ENCODE peak calls at places on chromosomes 16 and 17, in seven cellular contexts. W, F, C, R, U, E and V are unnamed samples.

GRCh38 chr17:20930065-20930760 is 112.6 kb downstream of the USP22 start:
- DNase-seq in F (no peak), E (no peak), C (peak; percentile 24), R (no peak), W (no peak), U (no peak), V (no peak)

GRCh38 chr17:80443498-80443897 is 28.5 kb downstream of the ENDOV start:
- DNase-seq in U (no peak), R (no peak), E (no peak), F (no peak), C (no peak), W (no peak), V (no peak)

GRCh38 chr16:77437859-77438258 is 3.0 kb upstream of the ADAMTS18 start:
- DNase-seq in R (no peak), W (no peak), U (no peak), E (no peak), C (no peak), F (no peak), V (no peak)

GRCh38 chr17:17388657-17389496 is 85.7 kb downstream of the NT5M start:
- DNase-seq in R (no peak), E (no peak), W (no peak), F (no peak), U (no peak), C (no peak), V (no peak)

GRCh38 chr16:83923581-83924365 is 24.9 kb downstream of the MLYCD start:
- DNase-seq in W (no peak), U (no peak), E (no peak), R (no peak), F (no peak), C (no peak), V (no peak)

GRCh38 chr16:47905771-47906170 is 250.0 kb downstream of the ABCC12 start:
- DNase-seq in U (no peak), W (no peak), F (no peak), R (no peak), E (no peak), C (peak; percentile 63), V (no peak)

GRCh38 chr17:68199837-68200688 is 47.8 kb upstream of the AMZ2 start:
- DNase-seq in W (no peak), E (no peak), R (no peak), F (no peak), U (no peak), C (no peak), V (no peak)

GRCh38 chr16:8928467-8928957 is 35.2 kb downstream of the USP7 start:
- DNase-seq in E (no peak), R (no peak), F (no peak), U (peak; percentile 36), W (no peak), C (peak; percentile 60), V (no peak)

GRCh38 chr17:79986441-79987186 is 49.1 kb downstream of the TBC1D16 start:
- DNase-seq in R (no peak), W (no peak), U (peak; percentile 93), F (no peak), C (peak; percentile 67), E (no peak), V (no peak)

GRCh38 chr16:69119536-69119935 is 12.9 kb downstream of the CHTF8 start:
- DNase-seq in R (no peak), E (no peak), C (no peak), F (no peak), W (no peak), U (no peak), V (no peak)

GRCh38 chr17:48012151-48012520 is 25.5 kb downstream of the COPZ2 start:
- DNase-seq in W (no peak), C (no peak), U (no peak), F (no peak), R (peak; percentile 59), E (no peak), V (no peak)

GRCh38 chr17:37830151-37830993 is 85.5 kb upstream of the HNF1B start:
- DNase-seq in E (no peak), F (no peak), R (no peak), U (no peak), W (no peak), C (no peak), V (no peak)

GRCh38 chr17:18116078-18116477 is 7.5 kb downstream of the MYO15A start:
- DNase-seq in U (no peak), W (no peak), F (no peak), E (no peak), C (no peak), R (no peak), V (no peak)

GRCh38 chr16:56268799-56269198 is 77.5 kb downstream of the GNAO1 start:
- DNase-seq in W (no peak), R (no peak), U (no peak), F (no peak), E (no peak), C (no peak), V (no peak)

GRCh38 chr17:41689497-41690299 is 1.0 kb downstream of the EIF1 start:
- DNase-seq in C (peak; percentile 69), E (peak; percentile 33), U (no peak), F (no peak), W (no peak), R (peak; percentile 34), V (no peak)

GRCh38 chr17:43791589-43791988 is 11.4 kb downstream of the CFAP97D1 start:
- DNase-seq in C (peak; percentile 49), F (no peak), R (no peak), W (peak; percentile 82), U (no peak), E (no peak), V (no peak)

GRCh38 chr17:29292992-29293889 is 707 bp downstream of the NUFIP2 start:
- DNase-seq in U (peak; percentile 47), R (peak; percentile 67), F (peak; percentile 23), E (peak; percentile 37), W (no peak), C (peak; percentile 34), V (no peak)

GRCh38 chr17:64598672-64599071 is 63.4 kb downstream of the SMURF2 start:
- DNase-seq in U (no peak), F (no peak), R (no peak), E (no peak), C (no peak), W (no peak), V (no peak)
- H3K4me1 ChIP-seq in U (no peaks in the 10 kb centered on the region), F (no peaks in the 10 kb centered on the region), R (no peaks in the 10 kb centered on the region), E (no peaks in the 10 kb centered on the region), C (peaks cover 4% of the 10 kb centered on the region), W (peaks cover 13% of the 10 kb centered on the region), V (no peaks in the 10 kb centered on the region)

GRCh38 chr17:82752371-82753200 is 721 bp downstream of the TBCD start:
- DNase-seq in R (peak; percentile 39), W (no peak), U (no peak), F (no peak), E (no peak), C (no peak), V (no peak)

GRCh38 chr17:82751171-82751570 is 694 bp upstream of the TBCD start:
- DNase-seq in W (no peak), U (no peak), C (no peak), F (no peak), R (peak; percentile 22), E (no peak), V (no peak)

GRCh38 chr17:82748756-82749155 is 3.1 kb upstream of the TBCD start:
- DNase-seq in R (no peak), E (no peak), C (no peak), U (no peak), F (no peak), W (no peak), V (no peak)

GRCh38 chr17:82751571-82752370 is at the start of gene TBCD:
- DNase-seq in W (peak; percentile 82), E (peak; percentile 88), U (peak; percentile 94), F (peak; percentile 74), R (peak; percentile 89), C (peak; percentile 89), V (no peak)

DNA sequence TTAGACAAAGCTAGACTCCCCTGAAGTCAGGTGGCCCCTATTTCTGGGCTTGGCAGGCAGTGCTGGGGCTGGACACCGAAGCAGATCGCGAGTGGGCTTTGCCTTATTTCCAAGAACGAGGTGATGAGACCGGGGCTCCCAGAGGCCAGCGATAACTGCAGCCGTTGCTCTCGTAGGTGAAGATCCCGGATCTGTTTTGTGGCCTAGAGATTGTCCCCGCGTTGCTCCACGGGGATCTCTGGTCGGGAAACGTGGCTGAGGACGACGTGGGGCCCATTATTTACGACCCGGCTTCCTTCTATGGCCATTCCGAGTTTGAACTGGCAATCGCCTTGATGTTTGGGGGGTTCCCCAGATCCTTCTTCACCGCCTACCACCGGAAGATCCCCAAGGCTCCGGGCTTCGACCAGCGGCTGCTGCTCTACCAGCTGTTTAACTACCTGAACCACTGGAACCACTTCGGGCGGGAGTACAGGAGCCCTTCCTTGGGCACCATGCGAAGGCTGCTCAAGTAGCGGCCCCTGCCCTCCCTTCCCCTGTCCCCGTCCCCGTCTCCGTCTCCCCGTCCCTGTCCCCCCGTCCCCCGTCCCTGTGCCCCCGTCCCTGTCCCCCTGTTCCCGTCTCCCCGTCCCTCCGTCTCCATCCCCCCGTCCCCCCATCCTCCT is 1.5 kb upstream of the TBCD start:
- DNase-seq in E (no peak), F (no peak), C (no peak), U (no peak), R (no peak), W (no peak), V (no peak)
- H3K9me3 ChIP-seq in E (no peaks in the 10 kb centered on the region), F (peaks cover 30% of the 10 kb centered on the region), C (no peaks in the 10 kb centered on the region), U (no peaks in the 10 kb centered on the region), R (no peaks in the 10 kb centered on the region), W (no peaks in the 10 kb centered on the region), V (no peaks in the 10 kb centered on the region)

DNA sequence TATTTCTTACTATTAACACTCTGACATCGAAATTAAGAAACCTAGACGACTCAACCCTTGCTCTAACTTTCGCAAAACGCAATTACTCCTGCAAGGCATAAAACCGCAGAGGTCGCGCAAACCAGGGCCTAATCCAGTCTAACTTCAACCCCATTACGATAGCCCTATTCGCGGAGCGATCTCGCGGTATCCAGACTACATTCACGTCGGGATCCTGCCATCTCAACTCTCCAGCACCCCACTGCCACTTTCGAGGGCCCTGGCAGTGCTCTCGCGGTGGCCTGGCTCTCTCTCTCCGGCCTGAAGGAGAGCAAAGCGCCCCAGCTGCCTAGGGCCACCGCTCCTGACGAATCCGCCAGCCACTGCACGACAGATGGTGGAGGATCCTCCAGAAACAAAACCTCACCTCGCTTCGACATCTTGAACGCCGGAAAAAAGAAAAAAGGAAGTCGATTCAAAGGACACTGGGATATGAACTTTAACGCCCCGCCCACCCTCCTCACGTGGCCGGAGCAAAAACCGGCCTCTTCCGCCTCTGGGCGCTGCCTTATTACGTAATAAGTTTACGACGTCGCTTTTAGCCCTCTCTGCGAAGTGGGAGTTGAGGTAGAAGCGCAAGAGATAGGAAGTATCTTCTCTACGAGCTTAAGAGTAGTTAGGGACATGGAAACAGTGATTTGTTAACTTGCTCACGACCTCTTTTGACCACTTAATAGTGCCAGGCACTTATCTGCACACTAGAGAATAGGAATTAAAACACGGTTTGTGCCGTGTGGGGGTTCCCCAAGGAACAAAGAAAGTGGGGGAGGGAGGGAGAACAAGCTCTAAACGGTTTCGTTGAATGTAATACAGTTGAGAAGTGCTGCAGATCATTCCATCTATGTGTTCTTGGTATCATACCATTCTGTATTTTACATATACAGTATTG is at the start of gene RPL23:
- DNase-seq in F (peak; percentile 93), U (peak; percentile 93), W (peak; percentile 95), R (peak; percentile 96), E (peak; percentile 97), C (peak; percentile 97), V (peak; percentile 76)
- TF ChIP-seq POLR2A in F (peak; percentile 90), U (peak; percentile 96), W (peak; percentile 98), R (peak; percentile 97), E (peak; percentile 68), C (peak; percentile 98), V (peak; percentile 92)

GRCh38 chr16:75648265-75649076 is 898 bp downstream of the TERF2IP start:
- DNase-seq in F (peak; percentile 81), W (peak; percentile 48), R (peak; percentile 88), U (peak; percentile 79), E (peak; percentile 80), C (peak; percentile 65), V (no peak)
- H3K4me1 ChIP-seq in F (no peaks in the 10 kb centered on the region), W (peaks cover 28% of the 10 kb centered on the region), R (peaks cover 37% of the 10 kb centered on the region), U (peaks cover 12% of the 10 kb centered on the region), E (peaks cover 13% of the 10 kb centered on the region), C (peaks cover 6% of the 10 kb centered on the region), V (peaks cover 48% of the 10 kb centered on the region)

GRCh38 chr16:35564148-35564547 is 2104.7 kb downstream of the TP53TG3F start:
- DNase-seq in W (no peak), R (no peak), C (no peak), F (no peak), U (no peak), E (no peak), V (no peak)
- H3K9me3 ChIP-seq in W (no peaks in the 10 kb centered on the region), R (no peaks in the 10 kb centered on the region), C (peaks cover 13% of the 10 kb centered on the region), F (peaks cover 7% of the 10 kb centered on the region), U (no peaks in the 10 kb centered on the region), E (no peaks in the 10 kb centered on the region), V (no peaks in the 10 kb centered on the region)